ENCODE peak calls at places on chromosomes 1 and 21, in nine cellular contexts. S is HL-60; Z is CD4-positive, CD25-positive, alpha-beta regulatory T cell; B is endodermal cell; G is right cardiac atrium; Y is AG04450; L is Panc1; C is heart left ventricle; U is RWPE2. Q is an unnamed sample.

GRCh38 chr1:17564458-17565393 is 25.2 kb downstream of the ARHGEF10L start:
- DNase-seq in S (no peak), Z (no peak), B (peak), G (no peak), Y (no peak), L (no peak), C (no peak), U (no peak), Q (no peak)

GRCh38 chr21:46253610-46254124 is 25.1 kb upstream of the LSS start:
- DNase-seq in S (peak), Z (peak), B (no peak), G (no peak), Y (no peak), L (no peak), C (no peak), U (no peak), Q (no peak)

GRCh38 chr1:183030053-183030452 is 6.8 kb downstream of the LAMC1 start:
- DNase-seq in S (peak), Z (no peak), B (no peak), G (no peak), Y (no peak), L (no peak), C (no peak), U (no peak), Q (no peak)

GRCh38 chr1:18526436-18527275 is 45.9 kb downstream of the KLHDC7A start:
- DNase-seq in S (no peak), Z (no peak), B (no peak), G (no peak), Y (no peak), L (no peak), C (no peak), U (no peak), Q (no peak)

GRCh38 chr1:235588916-235589515 is 60.6 kb downstream of the GNG4 start:
- DNase-seq in S (peak), Z (no peak), B (no peak), G (no peak), Y (no peak), L (no peak), C (no peak), U (no peak), Q (no peak)

GRCh38 chr21:29664615-29665014 is 275.2 kb downstream of the GRIK1 start:
- DNase-seq in S (no peak), Z (no peak), B (no peak), G (no peak), Y (no peak), L (no peak), C (no peak), U (no peak), Q (no peak)

GRCh38 chr1:54309631-54310366 is 96.4 kb downstream of the SSBP3 start:
- DNase-seq in S (no peak), Z (no peak), B (peak), G (no peak), Y (no peak), L (no peak), C (no peak), U (no peak), Q (no peak)

GRCh38 chr1:15736666-15737229 is 690 bp downstream of the SLC25A34 start:
- DNase-seq in S (no peak), Z (no peak), B (no peak), G (no peak), Y (no peak), L (no peak), C (no peak), U (no peak), Q (no peak)

GRCh38 chr1:188557052-188557451 is 1728.3 kb downstream of the PLA2G4A start:
- DNase-seq in S (no peak), Z (no peak), B (no peak), G (no peak), Y (no peak), L (no peak), C (no peak), U (no peak), Q (no peak)

GRCh38 chr1:37471345-37472231 is 2.8 kb upstream of the ZC3H12A start:
- DNase-seq in S (peak), Z (no peak), B (peak), G (peak), Y (peak), L (peak), C (peak), U (peak), Q (peak)

GRCh38 chr1:67738401-67738800 is 53.4 kb downstream of the GADD45A start:
- DNase-seq in S (no peak), Z (no peak), B (no peak), G (no peak), Y (no peak), L (no peak), C (no peak), U (no peak), Q (no peak)

DNA sequence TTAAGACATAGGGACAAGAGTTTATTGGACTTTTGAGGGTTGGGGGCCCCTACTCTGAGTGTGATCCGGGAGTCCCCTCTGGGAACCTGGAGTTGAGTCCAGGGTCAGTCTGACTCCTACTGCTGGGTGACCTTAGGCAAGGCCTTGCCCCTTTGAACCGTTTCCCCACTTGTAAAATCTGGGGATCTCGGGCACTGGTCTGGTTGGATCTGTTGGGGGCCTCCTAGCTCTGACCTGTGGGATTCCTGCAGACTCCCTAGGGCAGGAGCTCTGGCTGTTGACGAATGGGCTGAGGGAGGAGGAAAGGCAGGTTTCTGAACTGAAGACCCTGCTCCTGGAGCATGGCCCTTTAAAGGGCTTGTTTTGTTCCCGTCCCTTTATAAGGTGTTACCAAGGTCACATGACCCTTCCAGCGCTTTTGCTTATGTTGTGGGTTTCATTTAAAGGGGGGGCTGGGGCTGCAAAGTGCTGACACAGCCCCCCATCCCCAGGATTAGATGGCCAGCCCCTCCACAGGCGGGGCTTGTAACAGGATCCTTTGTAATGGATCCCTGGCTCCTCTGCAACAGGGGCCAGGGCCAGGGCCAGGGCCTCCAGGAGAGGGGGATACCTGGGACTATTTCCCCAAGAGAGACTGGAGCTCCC is 50.7 kb downstream of the YARS1 start:
- DNase-seq in S (no peak), Z (no peak), B (peak), G (no peak), Y (no peak), L (no peak), C (no peak), U (no peak), Q (no peak)
- H3K27ac ChIP-seq in S (no peak), Z (no peak), B (peak), G (no peak), Y (no peak), L (peak), C (no peak), U (peak), Q (no peak)

DNA sequence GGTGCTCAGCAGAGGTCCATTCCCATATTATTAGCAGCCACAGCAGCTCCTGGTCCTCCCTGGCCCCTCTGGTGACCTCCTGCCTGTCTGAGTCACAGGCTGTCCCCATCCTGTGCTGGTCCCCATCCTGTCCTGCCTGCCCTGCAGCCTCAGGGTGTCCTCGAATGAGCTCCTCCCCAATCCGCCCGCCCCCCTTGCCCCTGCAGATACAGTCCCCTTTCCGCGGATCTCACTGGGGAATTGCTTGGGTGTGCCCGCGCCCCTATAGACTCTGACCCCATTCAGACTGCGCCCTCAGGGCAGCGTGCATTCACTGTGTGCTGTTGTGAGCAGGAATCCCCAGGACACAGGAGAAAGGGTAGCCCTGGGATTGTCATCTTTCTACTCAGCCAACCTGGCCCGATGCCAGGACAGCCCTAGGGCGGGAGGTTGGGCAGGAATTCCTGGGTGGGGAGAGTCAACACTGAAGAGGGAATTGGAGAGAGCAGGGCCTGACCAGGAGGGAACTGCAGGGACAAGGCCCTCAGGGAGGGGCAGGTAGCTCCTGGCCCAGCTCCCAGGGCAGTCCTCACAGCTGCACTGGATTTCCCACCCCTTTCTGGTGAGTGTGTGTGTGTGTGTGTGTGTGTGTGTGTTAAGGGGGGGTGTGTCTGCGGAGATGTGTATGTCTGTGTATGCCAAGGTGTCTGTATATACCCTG is 1.1 kb upstream of the GUCA2A start:
- DNase-seq in S (no peak), Z (no peak), B (peak), G (peak), Y (no peak), L (no peak), C (peak), U (peak), Q (no peak)
- H3K27ac ChIP-seq in S (no peak), Z (no peak), B (no peak), G (peak), Y (no peak), L (no peak), C (peak), U (peak), Q (no peak)

GRCh38 chr1:227432181-227432535 is 113.9 kb upstream of the CDC42BPA start:
- DNase-seq in S (no peak), Z (no peak), B (no peak), G (no peak), Y (no peak), L (no peak), C (no peak), U (no peak), Q (no peak)
- H3K27ac ChIP-seq in S (no peak), Z (no peak), B (no peak), G (no peak), Y (no peak), L (peak), C (no peak), U (no peak), Q (peak)

GRCh38 chr1:13600762-13601483 is 17.3 kb downstream of the PDPN start:
- DNase-seq in S (no peak), Z (no peak), B (no peak), G (no peak), Y (no peak), L (no peak), C (peak), U (no peak), Q (no peak)
- H3K27ac ChIP-seq in S (no peak), Z (no peak), B (no peak), G (peak), Y (no peak), L (no peak), C (no peak), U (peak), Q (no peak)

DNA sequence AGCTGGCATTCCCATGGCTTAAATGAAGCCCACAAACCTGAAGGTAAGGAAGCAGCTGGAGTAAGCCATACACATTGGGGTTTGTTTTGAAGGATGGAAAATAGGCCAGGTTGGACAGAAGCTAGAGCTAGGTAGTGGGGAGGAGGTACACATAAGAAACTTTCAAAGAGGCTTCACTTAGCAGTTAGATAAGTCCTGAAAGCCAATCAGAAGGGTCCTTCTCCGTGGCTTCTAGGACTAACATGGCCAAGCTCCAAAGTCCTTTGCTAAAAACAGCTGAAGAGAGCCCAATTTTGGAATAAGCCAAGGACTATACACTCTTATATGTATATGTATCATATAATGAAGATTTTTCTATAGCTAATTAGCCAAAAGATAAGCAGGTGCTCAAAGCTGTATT is 1.8 kb downstream of the EYA3 start:
- DNase-seq in S (no peak), Z (no peak), B (no peak), G (no peak), Y (no peak), L (no peak), C (no peak), U (no peak), Q (no peak)
- H3K27ac ChIP-seq in S (peak), Z (no peak), B (no peak), G (no peak), Y (no peak), L (peak), C (no peak), U (no peak), Q (no peak)

GRCh38 chr1:154911691-154912550 is 24.6 kb downstream of the PMVK start:
- DNase-seq in S (no peak), Z (no peak), B (no peak), G (no peak), Y (no peak), L (no peak), C (no peak), U (no peak), Q (no peak)

GRCh38 chr1:154908937-154909336 is 27.6 kb downstream of the PMVK start:
- DNase-seq in S (no peak), Z (no peak), B (peak), G (no peak), Y (no peak), L (no peak), C (no peak), U (no peak), Q (no peak)

GRCh38 chr1:154910851-154911250 is 25.7 kb downstream of the PMVK start:
- DNase-seq in S (no peak), Z (no peak), B (no peak), G (no peak), Y (no peak), L (no peak), C (no peak), U (no peak), Q (no peak)

GRCh38 chr1:154912755-154913154 is 23.8 kb downstream of the PMVK start:
- DNase-seq in S (no peak), Z (no peak), B (no peak), G (no peak), Y (no peak), L (no peak), C (no peak), U (no peak), Q (no peak)

GRCh38 chr1:154913242-154913641 is 23.3 kb downstream of the PMVK start:
- DNase-seq in S (no peak), Z (no peak), B (no peak), G (no peak), Y (no peak), L (no peak), C (no peak), U (no peak), Q (no peak)
- H3K27ac ChIP-seq in S (no peak), Z (no peak), B (no peak), G (no peak), Y (no peak), L (no peak), C (peak), U (no peak), Q (no peak)

GRCh38 chr1:113872219-113872934 is 865 bp upstream of the PTPN22 start:
- DNase-seq in S (peak), Z (no peak), B (no peak), G (no peak), Y (no peak), L (no peak), C (no peak), U (no peak), Q (no peak)
- H3K27ac ChIP-seq in S (peak), Z (peak), B (no peak), G (no peak), Y (no peak), L (no peak), C (peak), U (no peak), Q (no peak)

DNA sequence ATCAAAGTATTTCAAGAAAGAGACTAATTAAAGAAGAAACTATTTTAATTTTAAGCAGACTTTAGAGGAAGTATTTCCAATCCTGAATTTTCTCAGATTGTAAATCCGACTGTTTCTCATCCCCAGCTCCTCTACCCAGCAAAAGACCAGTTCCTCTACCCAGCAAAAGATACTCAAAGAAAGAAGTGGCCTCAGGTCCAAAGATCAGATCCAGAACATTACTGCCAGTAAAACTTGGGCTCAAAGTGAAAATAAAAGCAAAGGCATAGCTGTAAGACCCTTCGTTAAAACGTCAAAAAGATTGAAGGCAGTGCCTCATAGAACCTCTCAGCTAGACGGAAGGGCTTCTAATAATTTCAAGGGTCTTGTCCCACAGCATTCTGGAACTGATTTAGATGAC is 50.0 kb downstream of the LRRC8B start:
- DNase-seq in S (no peak), Z (no peak), B (no peak), G (no peak), Y (no peak), L (no peak), C (no peak), U (no peak), Q (no peak)
- H3K27ac ChIP-seq in S (no peak), Z (no peak), B (no peak), G (no peak), Y (no peak), L (no peak), C (no peak), U (no peak), Q (peak)

Q was measured in caudate nucleus.